ENCODE peak calls at places on chromosomes 7 and 10, in four cellular contexts. One of them, this sample, is unnamed.

GRCh38 chr10:22634093-22634492 is 80.3 kb downstream of the PIP4K2A start:
- DNase-seq in fibroblast of villous mesenchyme: no peak
- DNase-seq in mucosa of descending colon: no peak
- DNase-seq in ovary: no peak
- DNase-seq in this sample: no peak

GRCh38 chr10:30353851-30354250 is 4.8 kb upstream of the MTPAP start:
- DNase-seq in mucosa of descending colon: no peak
- DNase-seq in fibroblast of villous mesenchyme: peak
- DNase-seq in ovary: no peak
- DNase-seq in this sample: peak

GRCh38 chr7:42283553-42283952 is 46.5 kb upstream of the GLI3 start:
- DNase-seq in ovary: no peak
- DNase-seq in mucosa of descending colon: no peak
- DNase-seq in fibroblast of villous mesenchyme: no peak
- DNase-seq in this sample: peak

GRCh38 chr10:70272925-70273316 is 10.9 kb downstream of the NPFFR1 start:
- DNase-seq in ovary: no peak
- DNase-seq in mucosa of descending colon: no peak
- DNase-seq in fibroblast of villous mesenchyme: peak
- DNase-seq in this sample: peak

GRCh38 chr7:87648316-87648715 is 20.1 kb downstream of the RUNDC3B start:
- DNase-seq in mucosa of descending colon: no peak
- DNase-seq in ovary: no peak
- DNase-seq in fibroblast of villous mesenchyme: no peak
- DNase-seq in this sample: no peak

GRCh38 chr7:132145466-132145865 is 430.8 kb downstream of the PLXNA4 start:
- DNase-seq in mucosa of descending colon: peak
- DNase-seq in ovary: no peak
- DNase-seq in fibroblast of villous mesenchyme: peak
- DNase-seq in this sample: peak

GRCh38 chr7:33961948-33962347 is 56.6 kb downstream of the BMPER start:
- DNase-seq in ovary: no peak
- DNase-seq in mucosa of descending colon: no peak
- DNase-seq in fibroblast of villous mesenchyme: no peak
- DNase-seq in this sample: peak

GRCh38 chr7:90825779-90826178 is 229.7 kb downstream of the CDK14 start:
- DNase-seq in mucosa of descending colon: no peak
- DNase-seq in ovary: no peak
- DNase-seq in fibroblast of villous mesenchyme: peak
- DNase-seq in this sample: peak

GRCh38 chr7:74479066-74479781 is 25.5 kb downstream of the GTF2IRD1 start:
- DNase-seq in fibroblast of villous mesenchyme: peak
- DNase-seq in mucosa of descending colon: peak
- DNase-seq in ovary: peak
- DNase-seq in this sample: peak

GRCh38 chr10:34637419-34637911 is 177.6 kb downstream of the PARD3 start:
- DNase-seq in ovary: peak
- DNase-seq in mucosa of descending colon: peak
- DNase-seq in fibroblast of villous mesenchyme: peak
- DNase-seq in this sample: no peak

GRCh38 chr10:50508315-50509051 is 115.3 kb downstream of the SGMS1 start:
- DNase-seq in ovary: no peak
- DNase-seq in mucosa of descending colon: no peak
- DNase-seq in fibroblast of villous mesenchyme: no peak
- DNase-seq in this sample: no peak

GRCh38 chr7:50832744-50833143 is 50.0 kb upstream of the GRB10 start:
- DNase-seq in ovary: no peak
- DNase-seq in fibroblast of villous mesenchyme: peak
- DNase-seq in mucosa of descending colon: no peak
- DNase-seq in this sample: peak

GRCh38 chr10:107022600-107023354 is 141.7 kb downstream of the SORCS1 start:
- DNase-seq in mucosa of descending colon: no peak
- DNase-seq in ovary: no peak
- DNase-seq in fibroblast of villous mesenchyme: no peak
- DNase-seq in this sample: no peak
- TF ChIP-seq CTCF in mucosa of descending colon: no peak
- TF ChIP-seq CTCF in ovary: no peak
- TF ChIP-seq CTCF in fibroblast of villous mesenchyme: no peak
- TF ChIP-seq CTCF in this sample: no peak

DNA sequence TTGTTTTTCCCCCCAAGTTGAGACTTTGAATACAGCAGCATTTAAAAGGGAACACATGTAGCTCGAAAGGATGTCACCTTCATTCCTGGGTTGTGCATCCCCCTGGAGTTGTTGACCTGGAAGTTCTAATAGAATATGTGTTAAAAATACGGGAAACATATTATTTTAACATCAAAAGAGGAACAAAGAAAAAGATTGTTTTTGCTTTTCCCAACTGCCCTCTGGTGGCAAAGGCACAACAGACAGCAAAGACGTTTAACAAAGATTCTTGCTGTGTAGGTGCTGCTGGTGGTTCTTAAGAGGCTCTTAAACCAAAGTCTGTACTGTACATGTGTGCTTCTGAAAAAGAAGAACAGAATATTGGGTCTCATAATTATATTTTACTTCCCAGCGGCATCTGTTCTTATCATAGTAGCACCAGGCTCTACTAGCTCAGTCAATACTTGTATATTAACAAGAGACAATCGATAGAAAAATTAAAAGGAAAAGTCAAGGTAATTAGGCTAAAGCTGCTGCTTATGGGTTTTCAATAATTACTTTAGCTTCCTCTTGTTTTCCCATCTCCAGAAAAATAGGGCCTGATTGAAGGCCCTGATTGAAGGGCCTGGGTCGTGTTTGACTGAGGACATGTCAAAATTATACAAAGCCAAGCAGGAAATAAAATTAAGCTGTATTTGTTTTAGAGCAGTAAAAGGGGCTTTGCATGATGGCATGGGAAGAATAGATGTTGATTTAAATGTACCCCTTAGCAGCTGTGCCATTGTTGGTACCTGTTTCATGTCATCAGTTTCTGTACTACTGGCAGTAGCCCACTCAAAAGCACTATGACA is 384.2 kb upstream of the LRGUK start:
- DNase-seq in mucosa of descending colon: peak
- DNase-seq in ovary: no peak
- DNase-seq in fibroblast of villous mesenchyme: peak
- DNase-seq in this sample: peak
- TF ChIP-seq CTCF in mucosa of descending colon: no peak
- TF ChIP-seq CTCF in ovary: no peak
- TF ChIP-seq CTCF in fibroblast of villous mesenchyme: peak
- TF ChIP-seq CTCF in this sample: peak

DNA sequence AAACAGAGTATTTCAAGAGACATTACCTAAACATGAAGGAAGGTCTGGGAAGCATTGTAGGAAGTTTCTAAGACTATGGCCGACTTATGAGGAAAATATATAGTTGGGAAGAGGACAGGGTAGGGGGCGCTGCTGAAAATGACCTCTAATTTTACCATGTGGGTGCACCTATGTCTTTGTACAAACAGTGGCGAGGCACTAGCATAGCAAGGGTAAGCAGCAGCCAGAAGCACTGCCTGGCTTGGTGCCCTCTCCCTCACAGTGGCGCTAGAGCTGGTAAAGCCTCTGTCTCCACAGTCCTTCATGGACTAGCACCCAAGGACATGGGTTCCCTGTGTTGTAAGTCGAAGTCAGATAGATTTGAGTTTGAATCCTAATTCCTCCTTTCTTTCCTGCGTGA is 461.2 kb downstream of the INHBA start:
- DNase-seq in mucosa of descending colon: no peak
- DNase-seq in ovary: no peak
- DNase-seq in fibroblast of villous mesenchyme: no peak
- DNase-seq in this sample: no peak
- TF ChIP-seq CTCF in mucosa of descending colon: no peak
- TF ChIP-seq CTCF in ovary: no peak
- TF ChIP-seq CTCF in fibroblast of villous mesenchyme: no peak
- TF ChIP-seq CTCF in this sample: no peak

DNA sequence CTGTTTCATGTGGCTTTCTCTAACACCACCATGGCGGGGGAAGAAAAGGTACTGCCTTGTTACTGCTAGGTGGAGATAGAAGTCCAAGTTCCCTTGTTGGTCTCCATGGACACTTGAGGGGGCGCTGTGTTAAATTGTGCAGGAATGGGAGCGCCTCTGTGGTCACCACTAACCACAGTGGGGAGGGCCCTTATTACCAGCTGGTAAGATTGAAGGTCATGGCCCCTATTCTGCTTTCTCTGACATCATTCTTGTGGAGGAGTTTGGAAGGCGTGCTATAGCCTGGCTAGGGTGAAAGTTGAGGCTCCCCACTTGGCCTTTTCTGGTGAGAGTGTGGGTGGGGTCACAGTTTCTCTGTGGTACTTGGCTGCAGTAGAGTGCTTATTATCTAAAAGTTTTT is 14.9 kb upstream of the MXI1 start:
- DNase-seq in fibroblast of villous mesenchyme: peak
- DNase-seq in mucosa of descending colon: no peak
- DNase-seq in ovary: no peak
- DNase-seq in this sample: no peak
- TF ChIP-seq CTCF in fibroblast of villous mesenchyme: no peak
- TF ChIP-seq CTCF in mucosa of descending colon: no peak
- TF ChIP-seq CTCF in ovary: no peak
- TF ChIP-seq CTCF in this sample: no peak